ENCODE peak calls at places on chromosomes 12 and 14, in four cellular contexts. P is fibroblast of lung, O is HTR-8/SVneo, V is colonic mucosa. M is an unnamed sample.

GRCh38 chr12:45671254-45671653 is 58.3 kb upstream of the ARID2 start:
- DNase-seq in P (peak), V (no peak), O (peak), M (no peak)

GRCh38 chr12:5787828-5788227 is 157.2 kb downstream of the ANO2 start:
- DNase-seq in V (no peak), P (no peak), O (no peak), M (no peak)

GRCh38 chr12:25018146-25018545 is 69.2 kb upstream of the BCAT1 start:
- DNase-seq in P (no peak), V (no peak), O (no peak), M (no peak)

GRCh38 chr12:109785854-109786253 is 47.3 kb downstream of the TRPV4 start:
- DNase-seq in P (no peak), V (no peak), O (no peak), M (no peak)

GRCh38 chr12:116262741-116263140 is 14.8 kb downstream of the MED13L start:
- DNase-seq in O (no peak), P (no peak), V (no peak), M (no peak)

GRCh38 chr12:70154960-70155589 is 88.2 kb upstream of the CNOT2 start:
- DNase-seq in P (no peak), O (no peak), V (no peak), M (no peak)

GRCh38 chr14:99425272-99425681 is 55.4 kb downstream of the SETD3 start:
- DNase-seq in O (no peak), P (no peak), V (no peak), M (no peak)

GRCh38 chr12:107564946-107565345 is 120.7 kb upstream of the PWP1 start:
- DNase-seq in V (no peak), O (no peak), P (peak), M (peak)

GRCh38 chr14:100865682-100866591 is 37.6 kb downstream of the RTL1 start:
- DNase-seq in O (no peak), V (no peak), P (no peak), M (no peak)

GRCh38 chr12:121911824-121912585 is 6.4 kb upstream of the CFAP251 start:
- DNase-seq in O (no peak), P (no peak), V (no peak), M (no peak)

GRCh38 chr14:96098309-96098998 is 59.3 kb downstream of the C14orf132 start:
- DNase-seq in O (peak), P (peak), V (peak), M (peak)

GRCh38 chr12:89359615-89360014 is 7.3 kb upstream of the DUSP6 start:
- DNase-seq in P (no peak), V (no peak), O (no peak), M (no peak)

GRCh38 chr14:22178330-22178981 is 410.6 kb downstream of the DAD1 start:
- DNase-seq in P (peak), O (no peak), V (no peak), M (no peak)

GRCh38 chr12:106586535-106586802 is 3.7 kb downstream of the RFX4 start:
- DNase-seq in P (no peak), O (no peak), V (no peak), M (no peak)

GRCh38 chr12:84046869-84047268 is 865.7 kb downstream of the SLC6A15 start:
- DNase-seq in V (no peak), O (no peak), P (peak), M (no peak)

GRCh38 chr12:121792607-121793500 is 634 bp downstream of the RHOF start:
- DNase-seq in O (no peak), V (no peak), P (no peak), M (peak)

GRCh38 chr14:24965934-24966593 is 83.9 kb downstream of the STXBP6 start:
- DNase-seq in O (peak), V (no peak), P (peak), M (no peak)

M was measured in SW480.